ENCODE peak calls at places on chromosomes 11 and 22, in four cellular contexts. V is HepG2, T is IMR-90, F is A549. S is an unnamed sample.

GRCh38 chr22:32480238-32480637 is 5.6 kb downstream of the FBXO7 start:
- DNase-seq in T (no peak), V (no peak), F (no peak), S (no peak)

GRCh38 chr11:95668113-95668512 is 121.5 kb downstream of the FAM76B start:
- DNase-seq in V (no peak), F (no peak), T (no peak), S (no peak)

GRCh38 chr11:35463211-35463810 is 44.0 kb upstream of the SLC1A2 start:
- DNase-seq in T (no peak), F (no peak), V (no peak), S (no peak)

GRCh38 chr11:47327949-47328348 is 24.6 kb downstream of the MYBPC3 start:
- DNase-seq in T (no peak), V (no peak), F (no peak), S (no peak)

GRCh38 chr22:35367331-35367886 is 13.5 kb upstream of the HMOX1 start:
- DNase-seq in V (no peak), F (no peak), T (no peak), S (no peak)

GRCh38 chr11:33735426-33736147 is 636 bp downstream of the CD59 start:
- DNase-seq in V (peak; percentile 34), T (no peak), F (no peak), S (peak; percentile 32)

GRCh38 chr11:45805305-45806071 is 539 bp downstream of the SLC35C1 start:
- DNase-seq in T (peak; percentile 78), V (peak; percentile 44), F (peak; percentile 25), S (peak; percentile 41)

GRCh38 chr11:18144243-18144642 is 11.9 kb downstream of the MRGPRX3 start:
- DNase-seq in T (peak; percentile 7), V (no peak), F (no peak), S (no peak)

GRCh38 chr11:3155216-3155615 is 9.9 kb downstream of the OSBPL5 start:
- DNase-seq in T (no peak), F (no peak), V (no peak), S (no peak)

GRCh38 chr22:41598081-41598480 is 8.4 kb upstream of the PMM1 start:
- DNase-seq in T (peak; percentile 88), V (no peak), F (no peak), S (peak; percentile 55)

GRCh38 chr11:121452609-121453150 is at the start of gene SORL1-AS1:
- DNase-seq in V (no peak), F (peak; percentile 12), T (peak; percentile 5), S (no peak)

GRCh38 chr11:83681045-83681781 is 395.0 kb upstream of the CCDC90B start:
- DNase-seq in F (no peak), V (no peak), T (no peak), S (no peak)

GRCh38 chr11:42422094-42422493 is 889.7 kb upstream of the API5 start:
- DNase-seq in V (no peak), F (no peak), T (no peak), S (no peak)

GRCh38 chr11:72840780-72841179 is 26.6 kb downstream of the ATG16L2 start:
- DNase-seq in V (no peak), F (no peak), T (peak; percentile 95), S (no peak)

GRCh38 chr22:36741968-36742367 is 34.0 kb downstream of the IFT27 start:
- DNase-seq in F (no peak), V (no peak), T (no peak), S (no peak)

GRCh38 chr11:76114238-76114637 is 92.1 kb downstream of the WNT11 start:
- DNase-seq in T (no peak), V (no peak), F (no peak), S (no peak)

GRCh38 chr22:23883658-23884057 is 10.5 kb upstream of the MIF start:
- DNase-seq in T (no peak), F (no peak), V (no peak), S (no peak)

GRCh38 chr11:73597340-73597955 is 464 bp downstream of the FAM168A start:
- DNase-seq in F (no peak), T (no peak), V (no peak), S (peak; percentile 10)

GRCh38 chr11:859394-860131 is 16.9 kb downstream of the TSPAN4 start:
- DNase-seq in F (peak; percentile 65), V (no peak), T (peak; percentile 85), S (peak; percentile 70)

GRCh38 chr11:62142043-62142375 is 18.2 kb downstream of the INCENP start:
- DNase-seq in V (no peak), F (no peak), T (no peak), S (no peak)

GRCh38 chr11:69411257-69411924 is 70.1 kb upstream of the LINC01488 start:
- DNase-seq in F (no peak), V (no peak), T (no peak), S (no peak)

GRCh38 chr11:27864046-27865025 is 164.1 kb upstream of the BDNF start:
- DNase-seq in V (no peak), F (no peak), T (no peak), S (no peak)

GRCh38 chr22:44335903-44336803 is 23.4 kb upstream of the SHISAL1 start:
- DNase-seq in T (no peak), V (no peak), F (no peak), S (no peak)
- TF ChIP-seq MAZ in T (no peak), V (no peak), F (no peak), S (no peak)

DNA sequence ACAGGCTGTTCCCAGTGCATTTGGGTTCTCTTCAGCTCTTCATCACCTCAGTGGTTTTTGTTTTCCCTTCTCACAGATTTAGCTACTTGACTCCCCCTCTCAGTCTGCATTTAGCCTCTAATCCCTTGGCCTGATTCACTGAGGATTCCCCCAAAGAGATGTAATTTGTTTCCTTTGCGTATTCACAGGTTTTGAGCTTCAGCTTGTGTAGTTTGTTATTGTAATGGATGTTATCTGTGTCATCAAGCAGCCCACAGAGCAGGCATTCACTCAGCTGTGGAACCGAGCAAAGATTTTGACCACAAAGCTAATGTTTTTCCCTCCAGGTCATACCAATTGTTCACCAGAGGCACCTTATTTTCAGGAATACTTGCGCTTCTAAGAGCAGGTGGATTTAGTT is 6.4 kb upstream of the ME3 start:
- DNase-seq in T (peak; percentile 80), F (no peak), V (no peak), S (no peak)
- TF ChIP-seq MAZ in T (no peak), F (no peak), V (no peak), S (no peak)

DNA sequence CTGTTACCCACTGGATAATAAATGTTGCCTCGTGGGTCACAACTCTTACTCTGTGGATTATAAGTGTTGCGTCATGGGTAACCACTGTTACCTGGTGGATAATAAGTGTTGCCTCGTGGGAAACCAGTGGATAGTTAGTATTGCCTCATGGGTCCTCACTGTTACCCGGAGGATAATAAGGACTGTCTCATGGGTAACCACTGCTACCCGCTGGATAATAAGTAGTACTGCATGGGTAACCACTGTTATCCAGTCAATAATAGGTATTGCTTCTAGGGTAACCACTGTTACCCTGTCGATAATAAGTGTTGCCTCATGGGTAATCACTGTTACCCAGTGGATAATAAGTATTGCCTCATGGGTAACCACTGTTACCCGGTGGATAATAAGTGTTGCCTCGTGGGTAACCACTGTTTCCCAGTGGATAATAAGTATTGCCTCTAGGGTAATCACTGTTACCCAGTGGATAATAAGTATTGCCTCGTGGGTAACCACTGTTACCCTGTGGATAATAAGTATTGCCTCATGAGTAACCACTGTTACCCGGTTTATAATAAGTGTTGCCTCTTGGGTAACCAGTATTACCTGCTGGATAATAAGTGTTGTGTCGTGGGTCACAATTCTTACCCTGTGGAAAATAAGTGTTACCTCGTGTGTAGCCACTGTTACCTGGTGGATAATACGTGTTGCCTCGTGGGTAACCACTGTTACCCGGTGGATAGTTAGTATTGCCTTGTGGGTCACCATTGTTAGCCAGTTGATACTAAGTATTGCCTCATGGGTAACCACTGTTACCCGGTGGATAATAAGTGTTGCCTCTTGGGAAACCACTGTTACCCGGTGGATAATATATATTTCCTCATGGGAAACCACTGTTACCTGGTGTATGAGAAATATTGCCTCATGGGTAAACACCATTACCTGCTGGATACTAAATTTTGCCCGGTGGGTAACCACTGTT is 15.7 kb upstream of the NXPE4 start:
- DNase-seq in T (peak; percentile 5), V (no peak), F (no peak), S (no peak)
- TF ChIP-seq MAZ in T (no peak), V (no peak), F (no peak), S (no peak)

GRCh38 chr11:114366331-114367243 is 33.7 kb downstream of the C11orf71 start:
- DNase-seq in F (no peak), T (peak; percentile 92), V (no peak), S (no peak)
- TF ChIP-seq MAZ in F (no peak), T (no peak), V (no peak), S (no peak)

GRCh38 chr22:49590851-49591445 is 236.7 kb downstream of the BRD1 start:
- DNase-seq in F (no peak), T (no peak), V (no peak), S (no peak)
- TF ChIP-seq MAZ in F (no peak), T (no peak), V (no peak), S (no peak)

DNA sequence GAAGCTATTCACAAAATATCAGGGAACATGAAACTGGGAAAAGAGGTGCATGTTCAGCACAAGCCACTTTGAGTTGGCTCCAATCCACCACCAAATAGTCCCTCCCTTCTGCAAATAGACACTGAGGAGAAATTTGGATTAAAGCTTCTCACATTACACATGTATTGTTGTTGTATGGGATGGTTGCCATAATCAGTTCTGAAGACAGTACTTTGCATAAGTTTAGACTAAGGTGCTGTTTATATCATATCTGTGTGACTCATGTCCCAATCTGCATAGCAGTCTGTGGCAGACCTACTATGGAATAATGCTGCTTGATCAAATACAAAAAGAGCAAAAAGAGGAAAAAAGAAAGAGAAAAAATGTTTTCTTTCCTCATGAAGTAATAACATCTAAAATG is 376.7 kb upstream of the DDI1 start:
- DNase-seq in F (no peak), V (no peak), T (peak; percentile 62), S (no peak)
- TF ChIP-seq MAZ in F (no peak), V (no peak), T (no peak), S (no peak)

GRCh38 chr11:116482716-116483115 is 290.1 kb downstream of the BUD13 start:
- DNase-seq in F (no peak), V (no peak), T (no peak), S (no peak)
- TF ChIP-seq MAZ in F (no peak), V (no peak), T (no peak), S (no peak)

DNA sequence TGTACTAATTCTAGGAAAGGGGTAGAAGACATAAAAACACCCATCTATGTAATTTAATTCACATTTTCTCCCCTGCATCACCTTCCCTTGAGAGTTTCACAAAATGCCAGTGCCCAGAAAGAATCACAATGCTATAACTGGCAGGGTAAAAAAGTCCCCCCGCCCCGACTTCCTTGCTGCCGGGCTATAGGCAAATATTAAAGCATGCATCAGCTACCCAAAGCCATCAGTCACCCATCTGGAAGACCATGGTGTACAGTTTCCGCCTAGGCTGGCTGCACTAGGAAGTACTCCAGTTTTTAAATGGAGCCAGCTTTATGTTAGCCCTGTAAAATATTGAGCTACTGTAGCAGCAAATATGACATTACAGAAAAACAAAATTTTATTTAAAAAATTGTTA is 67.8 kb downstream of the ST14 start:
- DNase-seq in V (no peak), T (no peak), F (no peak), S (no peak)
- TF ChIP-seq MAZ in V (no peak), T (no peak), F (no peak), S (no peak)

GRCh38 chr11:20980736-20981135 is 311.4 kb downstream of the NELL1 start:
- DNase-seq in V (no peak), T (no peak), F (no peak), S (no peak)
- TF ChIP-seq MAZ in V (no peak), T (no peak), F (no peak), S (no peak)

GRCh38 chr11:111736191-111736590 is 30.0 kb downstream of the PPP2R1B start:
- DNase-seq in F (no peak), V (no peak), T (peak; percentile 80), S (no peak)
- TF ChIP-seq MAZ in F (no peak), V (no peak), T (no peak), S (no peak)

S was measured in K562.